ENCODE peak calls at places on chromosome 1, in ten cellular contexts. H is GM23338, F is spleen, C is SK-N-SH, Q is transverse colon, M is stomach, I is GM12878, E is breast epithelium, U is Panc1, R is sigmoid colon. P is an unnamed sample. For H3K27me3, the result is how much of the 10 kb centered on the place peaks cover.

GRCh38 chr1:78005755-78006154 is 1.0 kb downstream of the DNAJB4 start:
- DNase-seq in H (no peak), F (no peak), C (peak), Q (peak), M (no peak), I (no peak), E (no peak), U (no peak), R (no peak), P (no peak)

GRCh38 chr1:226825037-226825745 is 45.2 kb upstream of the PSEN2 start:
- DNase-seq in H (no peak), F (no peak), C (no peak), Q (no peak), M (no peak), I (peak), E (no peak), U (no peak), R (no peak), P (no peak)

GRCh38 chr1:184854456-184855180 is 100.0 kb upstream of the EDEM3 start:
- DNase-seq in H (no peak), F (no peak), C (no peak), Q (no peak), M (no peak), I (no peak), E (no peak), U (no peak), R (no peak), P (no peak)

GRCh38 chr1:11318982-11319381 is 46.0 kb downstream of the UBIAD1 start:
- DNase-seq in H (peak), F (no peak), C (no peak), Q (no peak), M (no peak), I (no peak), E (no peak), U (no peak), R (no peak), P (no peak)

GRCh38 chr1:33634806-33635205 is 162.4 kb downstream of the ZSCAN20 start:
- DNase-seq in H (peak), F (no peak), C (peak), Q (peak), M (peak), I (no peak), E (no peak), U (no peak), R (no peak), P (no peak)

GRCh38 chr1:202034683-202035462 is 24.5 kb downstream of the ELF3 start:
- DNase-seq in H (no peak), F (no peak), C (no peak), Q (peak), M (peak), I (peak), E (peak), U (no peak), R (peak), P (no peak)

GRCh38 chr1:161930064-161930463 is 93.6 kb downstream of the OLFML2B start:
- DNase-seq in H (no peak), F (no peak), C (no peak), Q (no peak), M (no peak), I (no peak), E (no peak), U (no peak), R (no peak), P (no peak)

GRCh38 chr1:211135342-211135950 is 1.5 kb upstream of the KCNH1 start:
- DNase-seq in H (peak), F (no peak), C (peak), Q (no peak), M (no peak), I (peak), E (no peak), U (peak), R (no peak), P (no peak)

GRCh38 chr1:176557543-176558258 is 94.7 kb downstream of the PAPPA2 start:
- DNase-seq in H (no peak), F (no peak), C (no peak), Q (no peak), M (no peak), I (no peak), E (no peak), U (no peak), R (no peak), P (no peak)

GRCh38 chr1:3942416-3943122 is 42.5 kb upstream of the C1orf174 start:
- DNase-seq in H (no peak), F (no peak), C (no peak), Q (peak), M (no peak), I (no peak), E (no peak), U (no peak), R (no peak), P (no peak)

GRCh38 chr1:66599346-66599745 is 65.4 kb downstream of the SGIP1 start:
- DNase-seq in H (no peak), F (no peak), C (no peak), Q (no peak), M (no peak), I (no peak), E (no peak), U (no peak), R (no peak), P (no peak)

GRCh38 chr1:219681876-219682275 is 69.0 kb upstream of the ZC3H11B start:
- DNase-seq in H (no peak), F (no peak), C (no peak), Q (no peak), M (no peak), I (no peak), E (no peak), U (no peak), R (no peak), P (no peak)

GRCh38 chr1:88302843-88303486 is 381.1 kb upstream of the PKN2 start:
- DNase-seq in H (peak), F (no peak), C (no peak), Q (no peak), M (no peak), I (no peak), E (no peak), U (peak), R (no peak), P (no peak)

GRCh38 chr1:3491291-3492246 is 37.1 kb downstream of the ARHGEF16 start:
- DNase-seq in H (peak), F (peak), C (peak), Q (peak), M (peak), I (peak), E (peak), U (peak), R (peak), P (no peak)

GRCh38 chr1:54602559-54602958 is 20.8 kb downstream of the FAM151A start:
- DNase-seq in H (no peak), F (no peak), C (no peak), Q (no peak), M (no peak), I (no peak), E (no peak), U (no peak), R (no peak), P (no peak)

GRCh38 chr1:228695015-228695955 is 40.0 kb upstream of the RHOU start:
- DNase-seq in H (no peak), F (no peak), C (no peak), Q (no peak), M (no peak), I (no peak), E (no peak), U (no peak), R (no peak), P (no peak)

GRCh38 chr1:182181167-182181572 is 119.7 kb upstream of the ZNF648 start:
- DNase-seq in H (no peak), F (no peak), C (no peak), Q (peak), M (peak), I (no peak), E (peak), U (no peak), R (no peak), P (no peak)

GRCh38 chr1:228426518-228427175 is 10.0 kb upstream of the TRIM17 start:
- DNase-seq in H (no peak), F (peak), C (no peak), Q (no peak), M (no peak), I (no peak), E (no peak), U (no peak), R (no peak), P (no peak)

GRCh38 chr1:153611024-153611352 is 1.9 kb downstream of the S100A16 start:
- DNase-seq in H (no peak), F (no peak), C (no peak), Q (no peak), M (no peak), I (no peak), E (no peak), U (no peak), R (no peak), P (no peak)

GRCh38 chr1:151199860-151200581 is 1.7 kb downstream of the PIP5K1A start:
- DNase-seq in H (peak), F (peak), C (no peak), Q (no peak), M (no peak), I (no peak), E (no peak), U (no peak), R (peak), P (no peak)

GRCh38 chr1:200907611-200908097 is 13.0 kb downstream of the INAVA start:
- DNase-seq in H (no peak), F (peak), C (no peak), Q (no peak), M (no peak), I (peak), E (no peak), U (no peak), R (peak), P (no peak)

GRCh38 chr1:233279971-233280370 is 15.6 kb downstream of the PCNX2 start:
- DNase-seq in H (no peak), F (no peak), C (no peak), Q (no peak), M (no peak), I (no peak), E (no peak), U (no peak), R (no peak), P (no peak)

GRCh38 chr1:224632921-224633321 is 16.8 kb downstream of the CNIH3 start:
- DNase-seq in H (peak), F (no peak), C (no peak), Q (no peak), M (no peak), I (no peak), E (no peak), U (no peak), R (no peak), P (no peak)

GRCh38 chr1:88780485-88780884 is 96.4 kb downstream of the PKN2 start:
- DNase-seq in H (no peak), F (no peak), C (no peak), Q (no peak), M (no peak), I (no peak), E (no peak), U (no peak), R (no peak), P (no peak)

GRCh38 chr1:43452789-43453441 is 816 bp downstream of the HYI start:
- DNase-seq in H (peak), F (no peak), C (no peak), Q (no peak), M (peak), I (no peak), E (peak), U (peak), R (peak), P (no peak)

GRCh38 chr1:192969091-192969490 is 90.1 kb downstream of the UCHL5 start:
- DNase-seq in H (no peak), F (no peak), C (no peak), Q (no peak), M (no peak), I (no peak), E (no peak), U (no peak), R (no peak), P (no peak)

GRCh38 chr1:160708118-160708517 is 3.5 kb downstream of the CD48 start:
- DNase-seq in H (no peak), F (no peak), C (no peak), Q (no peak), M (no peak), I (no peak), E (no peak), U (no peak), R (no peak), P (no peak)

GRCh38 chr1:205580923-205581180 is 51.0 kb downstream of the ELK4 start:
- DNase-seq in H (no peak), F (no peak), C (no peak), Q (no peak), M (peak), I (no peak), E (no peak), U (no peak), R (no peak), P (no peak)

GRCh38 chr1:205581321-205581980 is 50.4 kb downstream of the ELK4 start:
- DNase-seq in H (no peak), F (peak), C (no peak), Q (no peak), M (peak), I (no peak), E (no peak), U (no peak), R (peak), P (no peak)

GRCh38 chr1:205583461-205584130 is 48.2 kb downstream of the ELK4 start:
- DNase-seq in H (no peak), F (peak), C (no peak), Q (peak), M (no peak), I (no peak), E (no peak), U (no peak), R (peak), P (no peak)

GRCh38 chr1:205582046-205582445 is 49.8 kb downstream of the ELK4 start:
- DNase-seq in H (no peak), F (peak), C (no peak), Q (no peak), M (peak), I (no peak), E (no peak), U (no peak), R (peak), P (no peak)

DNA sequence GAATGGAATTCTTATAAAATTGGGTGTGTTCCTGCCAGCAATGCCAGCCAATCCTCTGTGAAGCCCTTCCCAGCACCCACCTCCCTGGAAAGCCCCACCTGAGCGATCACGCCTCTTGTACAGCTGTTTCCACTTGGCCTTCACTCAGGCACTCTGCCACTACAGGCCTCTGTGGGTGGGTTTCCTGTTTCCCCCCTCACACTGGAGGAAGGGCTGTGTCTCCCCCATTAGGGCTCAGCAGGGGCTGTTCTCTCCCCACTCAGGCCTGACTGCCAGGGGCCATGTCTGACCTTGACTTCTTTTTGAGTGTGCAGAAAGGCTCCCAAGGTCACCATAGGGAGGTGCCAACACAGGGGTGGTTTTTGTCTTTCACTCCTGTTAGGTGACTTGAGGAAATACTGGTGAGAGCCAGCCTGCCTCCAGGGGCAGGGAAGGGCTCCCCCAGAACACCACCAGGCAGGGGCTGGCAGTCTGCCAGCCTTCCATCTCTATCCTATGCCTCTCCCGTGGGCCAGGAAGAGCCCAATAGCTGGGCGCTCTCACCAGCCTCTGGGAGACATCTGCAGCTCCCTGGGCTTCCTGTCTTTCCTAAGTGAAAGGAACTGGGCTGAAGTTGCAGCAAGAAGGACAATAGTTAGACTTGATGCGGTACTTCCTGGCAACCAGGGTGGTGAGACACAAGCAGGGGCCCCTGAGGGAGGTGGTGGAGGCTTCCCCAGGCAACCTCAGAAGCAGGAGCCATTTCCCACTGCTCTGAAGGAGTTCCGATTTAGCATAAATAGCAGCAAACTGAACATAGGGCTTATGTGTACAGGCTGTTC is 49.1 kb downstream of the ELK4 start:
- DNase-seq in H (no peak), F (peak), C (peak), Q (peak), M (peak), I (no peak), E (no peak), U (no peak), R (peak), P (no peak)
- TF ChIP-seq POLR2AphosphoS5 in H (no peak), F (no peak), C (no peak), Q (peak), M (no peak), I (no peak), E (no peak), U (no peak), R (no peak), P (no peak)

GRCh38 chr1:245264226-245264625 is 109.4 kb downstream of the KIF26B start:
- DNase-seq in H (no peak), F (no peak), C (no peak), Q (no peak), M (no peak), I (no peak), E (no peak), U (no peak), R (no peak), P (no peak)
- H3K27me3 ChIP-seq in H (under half), F (under half), C (under half), Q (half or more), M (under half), I (under half), E (under half), U (under half), R (under half), P (under half)

DNA sequence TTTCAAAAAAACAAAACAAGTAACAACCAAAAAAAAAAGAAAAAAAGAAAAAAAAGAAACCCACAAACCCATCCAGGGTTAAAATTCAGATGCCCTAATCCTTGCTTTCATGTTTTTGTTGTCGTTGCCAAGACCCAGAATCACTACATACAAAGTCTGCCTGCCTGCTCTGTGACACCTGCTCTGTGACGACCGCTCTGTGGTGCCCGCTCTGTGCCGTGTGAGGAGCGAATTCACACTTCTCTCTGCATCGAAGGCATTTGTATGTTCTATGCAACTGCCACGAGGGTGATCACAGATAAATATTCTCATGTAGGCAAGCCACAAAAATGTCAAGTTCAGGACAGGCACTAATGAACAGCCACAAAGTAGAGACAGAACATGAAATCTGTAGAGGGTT is 178.6 kb downstream of the SLC45A1 start:
- DNase-seq in H (no peak), F (no peak), C (no peak), Q (no peak), M (no peak), I (no peak), E (no peak), U (no peak), R (no peak), P (no peak)
- H3K27ac ChIP-seq in H (no peak), F (peak), C (no peak), Q (peak), M (peak), I (peak), E (peak), U (no peak), R (peak), P (peak)

DNA sequence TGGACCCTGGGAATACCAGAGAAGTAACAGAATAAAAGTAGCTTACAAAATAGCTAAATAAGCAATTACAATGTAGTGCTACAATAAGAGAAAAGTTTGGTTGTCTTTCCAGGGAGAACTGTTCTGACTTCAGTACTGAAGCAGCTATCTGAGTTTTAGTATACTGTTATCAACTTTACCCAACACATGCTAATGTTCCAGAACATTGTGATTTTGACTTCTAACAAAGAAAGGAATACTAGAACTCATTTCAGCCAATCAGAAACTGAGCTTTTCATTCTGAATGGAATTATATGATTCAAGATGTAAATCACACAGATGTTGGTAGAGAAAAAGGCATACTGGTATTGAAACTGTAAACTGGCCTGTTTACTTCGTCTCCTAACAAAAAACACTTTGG is at the start of gene C1orf105:
- DNase-seq in H (no peak), F (no peak), C (no peak), Q (no peak), M (no peak), I (no peak), E (no peak), U (no peak), R (no peak), P (no peak)
- TF ChIP-seq POLR2AphosphoS5 in H (no peak), F (no peak), C (no peak), Q (no peak), M (no peak), I (no peak), E (no peak), U (no peak), R (no peak), P (no peak)

DNA sequence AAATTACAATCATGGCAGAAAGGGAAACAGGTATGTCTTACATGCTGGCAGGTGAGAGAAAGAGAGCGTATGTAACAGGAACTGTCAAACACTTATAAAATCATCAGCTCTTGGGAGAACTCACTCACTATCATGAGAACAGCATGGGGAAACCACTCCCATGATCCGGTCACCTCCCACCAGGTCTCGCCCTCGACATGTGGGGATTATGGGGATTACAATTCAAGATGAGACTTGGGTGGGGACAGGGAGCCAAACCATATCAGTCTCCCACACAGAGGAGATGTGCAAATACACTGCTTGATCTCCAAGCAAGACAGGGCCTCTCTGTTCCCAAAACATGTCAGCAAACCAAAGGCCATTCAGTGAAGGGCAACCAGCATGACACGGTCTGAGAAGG is 27.4 kb downstream of the LMX1A start:
- DNase-seq in H (no peak), F (no peak), C (no peak), Q (no peak), M (no peak), I (no peak), E (no peak), U (no peak), R (no peak), P (peak)
- H3K27me3 ChIP-seq in H (under half), F (under half), C (under half), Q (under half), M (under half), I (under half), E (under half), U (under half), R (under half), P (under half)

DNA sequence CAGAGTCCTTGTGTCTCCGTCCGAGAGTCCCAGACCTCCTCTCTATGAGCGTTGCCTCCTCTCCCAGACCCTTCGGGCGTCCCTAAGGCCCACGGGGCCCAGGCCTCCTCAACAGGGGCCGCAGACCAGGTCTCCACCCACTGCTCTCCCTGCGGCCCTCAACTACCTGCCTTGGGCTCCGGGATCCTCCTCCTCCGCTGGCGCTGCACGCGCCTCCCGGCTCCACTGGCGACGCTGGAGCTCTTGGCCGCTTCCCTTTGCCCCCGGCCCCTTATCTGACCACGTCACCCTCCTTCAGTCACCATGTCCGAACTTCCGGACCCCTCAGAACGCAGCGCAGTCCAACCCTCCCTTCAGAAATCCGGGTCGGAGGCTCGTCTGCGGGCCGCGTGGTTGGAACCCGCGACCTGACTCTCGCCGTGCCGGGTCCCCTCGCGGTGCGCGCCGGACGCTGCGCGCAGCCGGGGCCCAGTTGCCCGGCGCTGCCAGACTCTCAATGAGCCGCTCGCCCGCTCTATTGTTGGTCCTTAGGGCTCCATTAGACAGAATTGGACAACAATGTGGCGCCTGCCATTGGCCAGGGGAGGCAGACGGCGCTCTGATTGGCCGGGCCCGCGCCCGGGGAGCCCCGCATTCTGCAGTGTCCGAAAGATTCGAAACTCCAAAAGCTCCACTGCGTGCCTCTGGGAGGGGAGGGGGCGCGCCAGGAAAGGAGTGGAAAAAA is at the start of gene DMRTA2:
- DNase-seq in H (peak), F (no peak), C (peak), Q (no peak), M (no peak), I (no peak), E (no peak), U (no peak), R (no peak), P (no peak)
- H3K27ac ChIP-seq in H (no peak), F (no peak), C (no peak), Q (no peak), M (no peak), I (no peak), E (no peak), U (no peak), R (no peak), P (no peak)